ENCODE peak calls at places on chromosomes 13 and 19, in nine cellular contexts. N is AG04449; Y is fibroblast of villous mesenchyme; T is hepatocyte; O is GM13977; B is transverse colon; C is CD8-positive, alpha-beta T cell; Q is lower lobe of right lung; P is tibial nerve. H is an unnamed sample.

GRCh38 chr19:38544569-38545315 is 73.0 kb downstream of the MAP4K1 start:
- DNase-seq in N (peak), Y (peak), T (no peak), O (no peak), B (no peak), C (no peak), Q (peak), P (no peak), H (peak)

GRCh38 chr13:97353927-97354326 is 80.0 kb upstream of the RAP2A start:
- DNase-seq in N (no peak), Y (no peak), T (no peak), O (no peak), B (no peak), C (no peak), Q (no peak), P (no peak), H (no peak)

GRCh38 chr13:50485979-50486935 is 357.2 kb downstream of the DLEU7 start:
- DNase-seq in N (peak), Y (no peak), T (peak), O (no peak), B (no peak), C (no peak), Q (no peak), P (no peak), H (no peak)

GRCh38 chr13:27125357-27126282 is 46.0 kb downstream of the USP12 start:
- DNase-seq in N (no peak), Y (peak), T (no peak), O (no peak), B (no peak), C (no peak), Q (no peak), P (no peak), H (no peak)

GRCh38 chr13:50089633-50090032 is 74.4 kb downstream of the KCNRG start:
- DNase-seq in N (no peak), Y (no peak), T (no peak), O (no peak), B (no peak), C (no peak), Q (no peak), P (no peak), H (no peak)

GRCh38 chr19:53109527-53109926 is 6.3 kb upstream of the ZNF160 start:
- DNase-seq in N (no peak), Y (no peak), T (no peak), O (no peak), B (no peak), C (no peak), Q (no peak), P (no peak), H (no peak)

GRCh38 chr13:51047434-51048165 is 63.5 kb downstream of the C13orf42 start:
- DNase-seq in N (no peak), Y (no peak), T (no peak), O (no peak), B (no peak), C (no peak), Q (no peak), P (no peak), H (no peak)

GRCh38 chr13:110448677-110449076 is 112.8 kb downstream of the RAB20 start:
- DNase-seq in N (no peak), Y (no peak), T (no peak), O (no peak), B (no peak), C (no peak), Q (no peak), P (no peak), H (no peak)

GRCh38 chr19:44764975-44765948 is 12.4 kb upstream of the CBLC start:
- DNase-seq in N (no peak), Y (peak), T (peak), O (no peak), B (peak), C (no peak), Q (peak), P (no peak), H (no peak)

GRCh38 chr19:41457241-41457640 is 14.3 kb downstream of the ERICH4 start:
- DNase-seq in N (no peak), Y (no peak), T (no peak), O (peak), B (no peak), C (no peak), Q (no peak), P (no peak), H (no peak)

GRCh38 chr19:570315-570714 is 2.1 kb upstream of the BSG start:
- DNase-seq in N (no peak), Y (no peak), T (no peak), O (no peak), B (peak), C (no peak), Q (no peak), P (no peak), H (peak)

GRCh38 chr19:33032218-33032781 is 32.4 kb downstream of the RHPN2 start:
- DNase-seq in N (no peak), Y (peak), T (peak), O (no peak), B (peak), C (no peak), Q (no peak), P (no peak), H (no peak)

GRCh38 chr13:97435794-97436193 is 1.8 kb downstream of the RAP2A start:
- DNase-seq in N (no peak), Y (peak), T (no peak), O (no peak), B (no peak), C (no peak), Q (no peak), P (no peak), H (no peak)

GRCh38 chr13:91311491-91311890 is 36.0 kb upstream of the MIR17HG start:
- DNase-seq in N (no peak), Y (no peak), T (no peak), O (no peak), B (no peak), C (no peak), Q (no peak), P (no peak), H (no peak)

GRCh38 chr13:57988276-57988675 is 356.7 kb downstream of the PCDH17 start:
- DNase-seq in N (no peak), Y (no peak), T (no peak), O (no peak), B (no peak), C (no peak), Q (no peak), P (no peak), H (no peak)

GRCh38 chr13:76512676-76513277 is 373.4 kb downstream of the KCTD12 start:
- DNase-seq in N (no peak), Y (peak), T (no peak), O (no peak), B (no peak), C (no peak), Q (no peak), P (no peak), H (no peak)

GRCh38 chr13:44174769-44175425 is 198.7 kb upstream of the SERP2 start:
- DNase-seq in N (no peak), Y (peak), T (peak), O (no peak), B (no peak), C (no peak), Q (no peak), P (no peak), H (no peak)

GRCh38 chr19:40867701-40868100 is 14.3 kb downstream of the CYP2A7 start:
- DNase-seq in N (no peak), Y (no peak), T (no peak), O (no peak), B (no peak), C (no peak), Q (no peak), P (no peak), H (no peak)

GRCh38 chr13:73898276-73898675 is 235.9 kb downstream of the KLF12 start:
- DNase-seq in N (no peak), Y (peak), T (no peak), O (no peak), B (no peak), C (no peak), Q (no peak), P (no peak), H (no peak)

GRCh38 chr13:79267560-79267959 is 138.5 kb downstream of the RBM26 start:
- DNase-seq in N (no peak), Y (no peak), T (no peak), O (no peak), B (no peak), C (no peak), Q (no peak), P (no peak), H (no peak)

GRCh38 chr13:36207672-36208071 is 6.7 kb downstream of the SOHLH2 start:
- DNase-seq in N (no peak), Y (no peak), T (no peak), O (no peak), B (no peak), C (no peak), Q (no peak), P (no peak), H (no peak)

GRCh38 chr13:79936368-79937136 is 404.4 kb downstream of the SPRY2 start:
- DNase-seq in N (peak), Y (peak), T (peak), O (no peak), B (no peak), C (no peak), Q (no peak), P (no peak), H (no peak)

GRCh38 chr19:29483944-29484581 is 41.7 kb upstream of the VSTM2B start:
- DNase-seq in N (no peak), Y (no peak), T (no peak), O (no peak), B (no peak), C (no peak), Q (peak), P (no peak), H (peak)

GRCh38 chr13:51240888-51241475 is 18.8 kb downstream of the FAM124A start:
- DNase-seq in N (no peak), Y (peak), T (no peak), O (no peak), B (no peak), C (no peak), Q (no peak), P (no peak), H (no peak)

GRCh38 chr13:51797664-51798488 is 6.1 kb downstream of the DHRS12 start:
- DNase-seq in N (no peak), Y (peak), T (peak), O (peak), B (peak), C (peak), Q (no peak), P (no peak), H (no peak)

GRCh38 chr19:14127176-14127575 is 9.2 kb downstream of the ASF1B start:
- DNase-seq in N (no peak), Y (no peak), T (no peak), O (no peak), B (no peak), C (no peak), Q (peak), P (no peak), H (no peak)

GRCh38 chr13:110582421-110582954 is 21.0 kb upstream of the RAB20 start:
- DNase-seq in N (no peak), Y (no peak), T (no peak), O (no peak), B (no peak), C (no peak), Q (no peak), P (no peak), H (no peak)

GRCh38 chr19:44228318-44228717 is 16.0 kb downstream of the ZNF227 start:
- DNase-seq in N (no peak), Y (no peak), T (no peak), O (no peak), B (no peak), C (no peak), Q (no peak), P (no peak), H (no peak)

GRCh38 chr19:38653028-38653571 is 5.7 kb downstream of the ACTN4 start:
- DNase-seq in N (no peak), Y (peak), T (peak), O (no peak), B (peak), C (no peak), Q (no peak), P (no peak), H (no peak)

GRCh38 chr19:14053500-14053899 is 8.4 kb downstream of the PALM3 start:
- DNase-seq in N (no peak), Y (no peak), T (no peak), O (no peak), B (no peak), C (no peak), Q (no peak), P (no peak), H (peak)

GRCh38 chr19:43470288-43470687 is 4.9 kb upstream of the LYPD3 start:
- DNase-seq in N (no peak), Y (peak), T (no peak), O (no peak), B (no peak), C (peak), Q (no peak), P (no peak), H (no peak)

GRCh38 chr19:14149509-14149994 is 13.2 kb upstream of the ASF1B start:
- DNase-seq in N (no peak), Y (peak), T (peak), O (no peak), B (peak), C (peak), Q (peak), P (peak), H (no peak)

GRCh38 chr13:77397636-77398035 is 70.7 kb upstream of the MYCBP2 start:
- DNase-seq in N (no peak), Y (no peak), T (no peak), O (no peak), B (no peak), C (no peak), Q (no peak), P (no peak), H (no peak)

DNA sequence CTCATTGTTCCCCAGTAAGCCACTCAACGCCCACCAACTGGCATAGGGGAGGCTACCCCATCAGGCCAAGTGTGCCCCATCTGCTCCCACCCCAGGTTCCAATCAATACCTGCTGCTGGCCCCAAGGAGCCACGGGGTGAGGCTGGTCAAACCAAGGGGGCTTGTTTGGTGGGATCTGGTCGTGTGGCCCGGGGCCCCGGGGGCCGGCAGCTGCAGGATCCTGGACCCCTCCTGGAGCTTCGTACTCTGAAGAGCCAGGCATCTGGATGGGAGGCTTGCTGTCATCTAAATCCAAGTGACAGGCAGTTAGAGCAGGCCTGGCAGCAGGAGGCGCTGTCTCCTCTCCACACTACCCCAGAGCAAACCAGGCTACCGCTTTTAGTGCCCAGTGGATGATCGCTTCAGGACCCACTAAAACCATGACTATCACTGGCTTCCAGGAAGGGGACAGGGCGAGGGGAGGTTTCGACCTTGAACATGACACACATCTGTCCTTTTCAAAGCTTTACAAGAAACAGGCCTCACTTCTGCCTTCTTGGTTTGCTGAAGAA is 14.2 kb downstream of the CHERP start:
- DNase-seq in N (no peak), Y (peak), T (no peak), O (peak), B (no peak), C (peak), Q (no peak), P (no peak), H (no peak)
- TF ChIP-seq CTCF in N (no peak), Y (peak), T (peak), O (peak), B (no peak), C (peak), Q (peak), P (no peak), H (peak)

GRCh38 chr19:10471909-10472308 is 31.2 kb downstream of the KEAP1 start:
- DNase-seq in N (no peak), Y (peak), T (peak), O (no peak), B (no peak), C (no peak), Q (no peak), P (no peak), H (no peak)
- TF ChIP-seq CTCF in N (peak), Y (peak), T (peak), O (peak), B (peak), C (peak), Q (peak), P (no peak), H (peak)

GRCh38 chr19:49690073-49690655 is 752 bp upstream of the CPT1C start:
- DNase-seq in N (no peak), Y (no peak), T (peak), O (no peak), B (no peak), C (no peak), Q (no peak), P (no peak), H (no peak)
- TF ChIP-seq CTCF in N (no peak), Y (peak), T (no peak), O (no peak), B (peak), C (no peak), Q (no peak), P (no peak), H (peak)

DNA sequence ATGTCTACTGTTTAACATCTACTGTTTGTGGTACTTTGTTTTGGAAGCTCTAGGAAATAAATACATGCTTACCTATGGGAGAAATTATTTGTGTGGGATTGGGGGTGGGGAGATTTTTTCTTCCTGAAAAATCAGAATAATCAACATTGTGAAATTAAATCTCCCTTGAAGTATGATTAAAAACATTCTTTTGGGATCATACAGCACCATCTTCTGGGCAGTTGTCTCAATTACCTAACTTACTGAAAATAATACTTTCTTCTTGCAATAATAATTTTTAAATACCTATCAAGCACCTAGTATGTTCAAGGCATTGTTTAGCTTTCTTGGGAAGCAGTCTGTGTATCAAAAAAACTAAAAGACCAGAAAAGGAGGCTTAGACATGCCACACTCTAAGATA is 576.5 kb upstream of the ARGLU1 start:
- DNase-seq in N (no peak), Y (peak), T (no peak), O (no peak), B (no peak), C (no peak), Q (no peak), P (no peak), H (no peak)
- TF ChIP-seq CTCF in N (no peak), Y (no peak), T (peak), O (no peak), B (no peak), C (no peak), Q (no peak), P (no peak), H (peak)

DNA sequence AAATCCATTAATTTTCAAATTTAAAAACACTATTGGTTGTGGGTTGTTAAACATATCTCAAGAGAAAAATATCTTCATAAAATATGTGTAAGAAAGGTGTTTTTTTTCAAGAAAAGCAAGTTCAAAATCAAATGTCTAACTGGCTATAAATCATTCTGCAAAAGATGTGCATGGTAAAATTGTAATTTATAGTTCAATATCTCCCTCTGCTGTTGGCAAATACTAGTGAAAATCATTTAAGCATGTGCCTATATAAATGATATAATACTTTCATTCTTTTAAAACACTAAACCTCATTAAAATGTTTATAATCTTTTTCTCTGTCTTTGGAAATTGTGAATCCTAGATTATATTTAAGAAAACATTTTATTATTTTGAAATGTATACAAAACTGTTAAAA is 17.2 kb upstream of the SLITRK6 start:
- DNase-seq in N (no peak), Y (no peak), T (no peak), O (no peak), B (no peak), C (no peak), Q (no peak), P (no peak), H (no peak)
- TF ChIP-seq CTCF in N (no peak), Y (no peak), T (no peak), O (no peak), B (no peak), C (no peak), Q (no peak), P (no peak), H (peak)

DNA sequence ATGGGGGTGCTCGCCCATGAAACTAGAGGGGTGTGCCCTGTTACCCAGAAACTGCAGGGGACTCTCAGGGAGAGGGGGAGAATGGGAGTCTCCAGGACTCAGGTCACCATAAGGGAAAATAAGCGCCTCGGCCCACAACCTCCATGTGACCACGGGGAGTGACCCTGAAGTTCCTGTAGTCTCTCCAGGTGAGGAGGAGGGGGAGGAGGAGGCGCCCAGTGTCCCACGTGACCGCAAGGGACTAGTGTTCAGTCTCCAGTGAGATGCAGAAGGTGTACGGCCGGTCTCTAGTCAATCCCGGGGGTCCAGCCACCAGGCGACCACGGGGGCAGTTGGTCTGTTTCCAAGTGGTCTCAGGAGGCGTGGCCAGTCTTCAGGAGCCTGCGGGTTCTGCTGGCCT is 16.0 kb downstream of the TM6SF2 start:
- DNase-seq in N (no peak), Y (no peak), T (no peak), O (no peak), B (no peak), C (no peak), Q (no peak), P (no peak), H (no peak)
- TF ChIP-seq CTCF in N (no peak), Y (no peak), T (no peak), O (no peak), B (no peak), C (no peak), Q (no peak), P (no peak), H (no peak)

GRCh38 chr13:41554626-41555386 is 97.5 kb downstream of the RGCC start:
- DNase-seq in N (no peak), Y (no peak), T (no peak), O (peak), B (no peak), C (no peak), Q (no peak), P (no peak), H (no peak)
- TF ChIP-seq CTCF in N (no peak), Y (no peak), T (no peak), O (peak), B (no peak), C (no peak), Q (no peak), P (no peak), H (no peak)

H was measured in chondrocyte.